ENCODE peak calls at places on chromosomes 2 and 18, in eight cellular contexts. D, W, G, N, J, F, U and T are unnamed samples.

GRCh38 chr2:226794751-226795171 is 4.9 kb downstream of the IRS1 start:
- DNase-seq in W (no peak), J (no peak), U (no peak), N (peak), D (no peak), G (peak), F (no peak), T (no peak)

GRCh38 chr2:30611572-30611971 is 164.5 kb downstream of the LCLAT1 start:
- DNase-seq in U (no peak), G (no peak), N (no peak), J (no peak), W (no peak), D (no peak), F (no peak), T (no peak)

GRCh38 chr2:119407430-119408220 is 24.0 kb upstream of the TMEM37 start:
- DNase-seq in G (peak), F (peak), U (no peak), J (peak), W (peak), N (peak), D (no peak), T (peak)

GRCh38 chr2:22692751-22693150 is 692.2 kb upstream of the KLHL29 start:
- DNase-seq in W (no peak), N (no peak), D (no peak), F (no peak), G (no peak), J (no peak), U (no peak), T (no peak)

GRCh38 chr2:206512999-206513398 is 69.7 kb downstream of the ADAM23 start:
- DNase-seq in N (no peak), G (no peak), D (no peak), W (no peak), U (no peak), J (no peak), F (no peak), T (no peak)

GRCh38 chr2:239724851-239725550 is 300.1 kb downstream of the NDUFA10 start:
- DNase-seq in N (peak), D (peak), W (no peak), J (no peak), U (peak), G (no peak), F (no peak), T (no peak)

GRCh38 chr18:55195863-55196262 is 236.6 kb upstream of the CCDC68 start:
- DNase-seq in D (no peak), J (no peak), F (no peak), N (no peak), W (no peak), U (no peak), G (no peak), T (no peak)

GRCh38 chr2:159226608-159227007 is 59.9 kb downstream of the WDSUB1 start:
- DNase-seq in J (no peak), W (no peak), F (no peak), N (no peak), D (no peak), U (no peak), G (no peak), T (peak)

GRCh38 chr2:20141056-20141762 is 83.7 kb downstream of the SDC1 start:
- DNase-seq in N (peak), W (peak), J (no peak), F (peak), D (peak), U (no peak), G (no peak), T (peak)

GRCh38 chr18:23816740-23817139 is 127.5 kb downstream of the LAMA3 start:
- DNase-seq in U (no peak), G (no peak), D (no peak), N (no peak), J (no peak), F (no peak), W (no peak), T (no peak)

GRCh38 chr2:44668336-44668735 is 273.2 kb upstream of the SIX3 start:
- DNase-seq in F (no peak), J (no peak), U (no peak), G (no peak), D (no peak), N (no peak), W (peak), T (peak)

GRCh38 chr2:137964066-137964858 is at the start of gene HNMT:
- DNase-seq in F (peak), J (peak), U (peak), N (peak), D (peak), W (peak), G (peak), T (peak)

GRCh38 chr18:79571221-79572092 is 108.1 kb upstream of the CTDP1 start:
- DNase-seq in F (no peak), U (peak), J (peak), W (no peak), D (peak), N (peak), G (no peak), T (no peak)

GRCh38 chr2:226985227-226985946 is 149.5 kb downstream of the RHBDD1 start:
- DNase-seq in W (peak), G (peak), D (no peak), F (peak), U (no peak), N (peak), J (peak), T (peak)

GRCh38 chr2:216857131-216857550 is 2.7 kb downstream of the TNP1 start:
- DNase-seq in U (no peak), J (no peak), N (no peak), F (no peak), W (no peak), G (no peak), D (no peak), T (no peak)

GRCh38 chr2:16244966-16245320 is 304.6 kb downstream of the MYCN start:
- DNase-seq in U (no peak), D (no peak), W (no peak), J (no peak), N (no peak), F (no peak), G (no peak), T (no peak)

GRCh38 chr2:16244153-16244965 is 304.0 kb downstream of the MYCN start:
- DNase-seq in F (no peak), J (no peak), U (no peak), W (peak), G (no peak), D (no peak), N (no peak), T (no peak)

GRCh38 chr2:16243411-16243996 is 303.2 kb downstream of the MYCN start:
- DNase-seq in G (no peak), W (no peak), F (no peak), N (no peak), D (no peak), J (no peak), U (no peak), T (no peak)

GRCh38 chr2:16241166-16242160 is 301.1 kb downstream of the MYCN start:
- DNase-seq in N (no peak), G (no peak), J (no peak), D (no peak), U (no peak), F (no peak), W (no peak), T (no peak)

GRCh38 chr2:16242906-16243305 is 302.6 kb downstream of the MYCN start:
- DNase-seq in J (no peak), W (no peak), U (no peak), G (no peak), D (no peak), N (no peak), F (no peak), T (no peak)
- TF ChIP-seq POLR2A in J (no peak), W (no peak), U (no peak), G (no peak), D (no peak), N (no peak), F (no peak), T (no peak)

DNA sequence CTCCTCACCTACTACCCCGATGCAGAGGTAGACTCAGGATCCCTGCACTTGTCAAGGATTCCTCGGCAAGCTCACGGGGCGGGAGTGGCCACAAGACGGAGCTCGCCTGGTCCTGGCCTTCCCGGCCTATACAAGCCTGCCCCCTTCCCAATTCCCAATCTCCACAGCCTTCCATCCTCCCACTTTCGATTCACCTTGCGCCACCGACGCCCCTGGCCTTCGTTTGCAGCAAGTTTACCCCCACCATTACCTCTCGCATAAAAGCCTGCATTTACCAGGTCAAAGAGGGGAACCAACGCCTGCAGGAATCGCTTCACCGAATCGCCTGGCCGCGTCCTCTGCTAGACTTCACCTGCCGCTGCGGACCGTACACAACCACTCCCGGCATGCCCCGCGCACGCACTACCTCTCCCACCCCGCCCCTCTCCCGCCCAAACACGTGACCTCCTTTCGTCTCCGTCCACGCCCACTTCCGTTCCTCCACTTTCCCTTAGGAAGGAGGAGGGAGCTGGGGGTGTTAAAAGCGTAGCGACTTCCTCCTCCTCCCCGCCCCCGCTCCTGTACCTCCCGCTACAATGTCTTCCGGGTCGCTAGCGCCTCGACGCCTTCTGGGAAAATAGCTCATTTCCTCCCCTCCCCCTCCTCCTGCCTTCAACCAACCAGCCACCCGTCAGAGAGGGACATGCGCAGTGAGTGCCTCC is at the start of gene ORC4:
- DNase-seq in D (peak), F (peak), U (peak), W (peak), G (peak), N (peak), J (peak), T (peak)
- TF ChIP-seq POLR2A in D (peak), F (peak), U (peak), W (peak), G (peak), N (peak), J (peak), T (peak)

DNA sequence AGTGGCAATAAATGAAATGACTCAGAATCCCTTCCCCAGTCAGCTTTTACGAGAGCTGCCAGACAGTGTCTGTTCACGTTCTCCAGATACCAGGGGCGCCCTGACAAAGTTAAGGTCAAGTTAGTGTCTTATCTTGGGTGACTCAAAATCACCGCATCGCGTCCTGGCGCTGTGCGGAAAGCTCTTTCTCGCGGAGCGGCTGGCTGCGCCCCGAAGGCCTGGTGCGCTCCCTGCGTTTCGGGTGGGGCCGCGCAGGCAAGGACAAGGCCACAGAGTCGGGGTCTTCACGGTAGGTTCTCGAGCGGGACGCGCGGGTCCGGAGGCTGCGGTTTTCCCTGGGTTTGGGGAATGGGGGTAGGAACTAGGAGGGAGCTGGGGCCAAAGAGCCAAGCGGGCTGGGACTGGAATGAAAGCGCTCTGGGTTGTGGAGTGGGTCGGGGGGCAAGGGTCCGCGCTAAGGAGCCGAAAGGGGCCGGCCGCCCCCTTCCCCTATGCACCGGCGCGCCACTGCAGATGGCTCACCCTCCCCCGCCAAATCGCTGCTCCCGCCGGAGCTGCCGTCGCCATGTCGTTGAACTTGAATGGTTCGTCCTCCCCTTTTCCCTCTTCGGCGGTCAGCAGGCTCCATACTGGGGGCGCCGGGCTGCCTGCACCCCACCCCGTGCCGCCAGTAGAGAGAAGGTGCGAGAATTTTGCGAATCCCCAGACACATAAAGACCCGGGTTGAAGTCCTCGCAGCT is 2.6 kb upstream of the HOXD11 start:
- DNase-seq in D (peak), N (no peak), W (no peak), J (no peak), G (no peak), F (peak), U (peak), T (no peak)
- TF ChIP-seq POLR2A in D (no peak), N (no peak), W (no peak), J (no peak), G (no peak), F (peak), U (no peak), T (no peak)

DNA sequence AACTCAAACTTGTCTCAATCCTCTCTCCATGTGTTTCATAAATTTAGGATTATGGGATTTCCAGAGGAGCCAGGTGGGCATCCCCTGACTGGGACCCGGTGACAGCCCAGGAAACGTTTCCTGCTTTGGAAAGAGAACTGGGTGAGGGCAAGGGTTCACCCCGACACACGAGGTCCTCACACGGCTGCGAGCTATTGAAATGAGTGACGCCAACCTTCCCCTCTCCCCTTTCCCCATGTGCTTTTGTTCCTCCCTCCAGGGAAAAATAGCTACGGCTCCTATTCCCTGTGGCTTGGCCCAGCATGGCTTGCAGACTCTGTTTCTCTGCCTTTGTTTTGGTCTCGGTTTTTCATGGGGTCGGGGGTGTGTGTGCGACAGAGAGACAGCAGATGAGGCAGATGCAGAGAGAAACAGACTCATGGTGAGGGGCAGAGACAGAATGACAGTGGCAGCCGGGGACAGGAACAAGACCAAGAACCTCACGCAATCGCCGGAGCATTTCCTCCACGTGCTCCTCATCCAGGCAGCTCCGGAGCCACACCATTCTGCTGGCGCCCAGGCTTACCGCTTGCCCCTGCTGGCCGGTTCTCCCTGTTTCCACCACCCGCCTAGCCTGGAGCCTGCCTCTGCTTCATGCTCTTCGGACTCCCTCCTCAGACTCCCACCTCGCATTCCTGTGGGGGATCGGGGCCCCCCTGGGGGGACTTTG is 238.5 kb downstream of the DYSF start:
- DNase-seq in J (no peak), W (no peak), G (no peak), D (peak), U (peak), N (no peak), F (no peak), T (no peak)
- TF ChIP-seq POLR2A in J (no peak), W (no peak), G (no peak), D (no peak), U (no peak), N (no peak), F (no peak), T (no peak)

DNA sequence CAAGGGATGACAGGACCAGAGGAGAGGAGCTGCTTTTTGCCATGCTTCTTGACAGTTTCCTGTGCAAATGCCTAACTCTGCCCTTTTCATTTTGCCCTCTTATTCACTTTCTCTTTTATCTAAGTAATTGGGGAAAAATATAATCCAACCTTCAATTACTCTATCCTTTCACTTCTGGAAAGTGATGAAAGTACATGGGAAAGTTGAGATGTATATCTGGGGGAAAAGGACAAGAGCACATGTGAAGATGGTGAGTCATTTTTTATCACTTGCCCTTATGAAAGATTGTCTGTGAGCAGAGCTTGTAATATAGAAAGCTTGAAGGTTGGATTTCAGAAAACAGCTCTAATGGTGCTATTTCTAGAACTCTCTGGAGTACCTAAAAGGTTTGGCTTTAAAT is 1070.7 kb downstream of the CNTNAP5 start:
- DNase-seq in J (no peak), N (no peak), G (no peak), D (no peak), W (no peak), U (no peak), F (no peak), T (no peak)
- TF ChIP-seq POLR2A in J (no peak), N (no peak), G (no peak), D (no peak), W (no peak), U (no peak), F (no peak), T (no peak)

DNA sequence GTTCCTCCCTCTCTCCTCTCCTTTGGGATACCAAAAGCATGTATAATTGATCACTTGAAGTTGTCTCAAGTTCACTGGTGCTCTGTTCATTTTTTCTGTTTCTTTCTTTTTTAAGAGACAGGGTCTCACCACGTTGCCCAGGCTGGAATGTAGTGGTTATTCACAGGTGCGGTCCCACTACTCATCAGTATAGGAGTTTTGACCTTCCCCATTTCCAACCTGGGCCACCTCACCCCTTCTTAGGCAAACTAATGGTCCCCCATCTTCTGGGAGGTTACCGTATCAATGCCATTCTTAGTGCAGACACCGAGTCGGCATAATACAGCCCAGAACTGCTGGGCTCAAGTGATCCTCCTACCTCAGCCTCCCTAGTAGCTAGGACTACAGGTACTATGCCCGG is 31.3 kb upstream of the TMEM247 start:
- DNase-seq in N (no peak), F (no peak), D (no peak), U (no peak), G (no peak), J (no peak), W (no peak), T (no peak)
- TF ChIP-seq POLR2A in N (no peak), F (no peak), D (no peak), U (no peak), G (no peak), J (no peak), W (no peak), T (no peak)

DNA sequence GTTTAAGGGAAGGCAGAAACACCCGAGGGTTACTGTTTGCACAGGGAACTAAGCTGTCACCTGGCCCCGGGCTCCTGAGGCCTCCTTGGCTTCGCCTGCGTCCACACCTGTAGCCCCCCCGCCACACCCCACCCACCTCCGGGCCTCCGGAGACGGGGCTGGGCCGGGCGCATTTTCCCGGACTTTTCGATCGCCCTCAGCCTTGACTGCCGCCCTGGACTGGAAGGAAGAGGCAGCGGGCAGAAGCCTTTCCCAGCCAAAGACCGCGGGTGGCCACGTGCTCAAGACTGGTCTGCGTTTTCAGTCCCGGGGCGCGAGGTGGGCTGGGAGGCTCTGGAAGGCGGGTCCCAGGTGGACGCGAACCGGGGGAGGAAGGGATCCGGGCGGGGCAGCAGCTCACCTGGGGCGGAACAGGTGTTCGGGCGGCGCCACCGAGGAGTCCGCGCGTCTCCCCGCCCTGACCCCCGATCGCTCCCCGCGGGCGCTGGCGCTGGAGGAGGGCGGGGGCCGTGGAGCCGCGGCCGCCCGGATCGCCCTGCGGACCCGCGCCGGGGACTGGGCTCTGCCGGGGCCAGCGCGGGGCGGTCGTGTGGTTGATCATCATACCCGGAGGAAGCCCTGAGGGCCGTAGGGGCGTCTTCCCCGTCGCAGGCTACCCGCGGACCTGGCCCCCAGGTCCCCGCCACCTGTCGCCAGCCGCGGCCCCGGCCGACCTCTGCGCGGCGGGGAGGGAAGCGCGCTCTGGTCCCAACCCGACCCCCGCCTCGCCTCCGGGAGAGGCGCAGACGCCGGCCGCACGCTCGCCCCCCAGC is 3.2 kb downstream of the ID2 start:
- DNase-seq in N (peak), G (peak), U (peak), J (peak), F (no peak), W (peak), D (peak), T (peak)
- TF ChIP-seq POLR2A in N (peak), G (no peak), U (peak), J (no peak), F (peak), W (peak), D (no peak), T (peak)